ENCODE peak calls at places on chromosomes 6 and 20, in five cellular contexts. One of them, this sample, is unnamed.

GRCh38 chr20:63657260-63657936 is 714 bp upstream of the RTEL1 start:
- DNase-seq in foreskin fibroblast: no peak
- DNase-seq in NCI-H345: no peak
- DNase-seq in amniotic epithelial cell: no peak
- DNase-seq in stimulated activated naive CD4-positive, alpha-beta T cell treated with Interleukin-2 at 50 U/mL for 16 hours: no peak
- DNase-seq in this sample: peak

GRCh38 chr6:110524305-110524704 is 47.9 kb upstream of the SLC22A16 start:
- DNase-seq in foreskin fibroblast: no peak
- DNase-seq in NCI-H345: peak
- DNase-seq in amniotic epithelial cell: no peak
- DNase-seq in stimulated activated naive CD4-positive, alpha-beta T cell treated with Interleukin-2 at 50 U/mL for 16 hours: no peak
- DNase-seq in this sample: peak

GRCh38 chr6:160376445-160376844 is 28.3 kb downstream of the SLC22A3 start:
- DNase-seq in foreskin fibroblast: no peak
- DNase-seq in NCI-H345: no peak
- DNase-seq in amniotic epithelial cell: no peak
- DNase-seq in stimulated activated naive CD4-positive, alpha-beta T cell treated with Interleukin-2 at 50 U/mL for 16 hours: no peak
- DNase-seq in this sample: no peak

GRCh38 chr6:22362361-22362760 is 65.5 kb upstream of the PRL start:
- DNase-seq in foreskin fibroblast: no peak
- DNase-seq in NCI-H345: peak
- DNase-seq in amniotic epithelial cell: no peak
- DNase-seq in stimulated activated naive CD4-positive, alpha-beta T cell treated with Interleukin-2 at 50 U/mL for 16 hours: no peak
- DNase-seq in this sample: peak

GRCh38 chr6:51213806-51214205 is 395.1 kb downstream of the TFAP2B start:
- DNase-seq in foreskin fibroblast: no peak
- DNase-seq in NCI-H345: no peak
- DNase-seq in amniotic epithelial cell: no peak
- DNase-seq in stimulated activated naive CD4-positive, alpha-beta T cell treated with Interleukin-2 at 50 U/mL for 16 hours: no peak
- DNase-seq in this sample: no peak

GRCh38 chr20:42544926-42545325 is 644.8 kb downstream of the PTPRT start:
- DNase-seq in foreskin fibroblast: no peak
- DNase-seq in NCI-H345: no peak
- DNase-seq in amniotic epithelial cell: no peak
- DNase-seq in stimulated activated naive CD4-positive, alpha-beta T cell treated with Interleukin-2 at 50 U/mL for 16 hours: no peak
- DNase-seq in this sample: no peak

GRCh38 chr6:90610291-90610670 is 23.4 kb upstream of the MAP3K7 start:
- DNase-seq in foreskin fibroblast: no peak
- DNase-seq in NCI-H345: no peak
- DNase-seq in amniotic epithelial cell: no peak
- DNase-seq in stimulated activated naive CD4-positive, alpha-beta T cell treated with Interleukin-2 at 50 U/mL for 16 hours: no peak
- DNase-seq in this sample: peak

GRCh38 chr20:22908437-22908836 is 126.7 kb upstream of the SSTR4 start:
- DNase-seq in foreskin fibroblast: no peak
- DNase-seq in NCI-H345: no peak
- DNase-seq in amniotic epithelial cell: no peak
- DNase-seq in stimulated activated naive CD4-positive, alpha-beta T cell treated with Interleukin-2 at 50 U/mL for 16 hours: no peak
- DNase-seq in this sample: no peak

GRCh38 chr6:79466222-79466834 is 70.9 kb downstream of the LCA5 start:
- DNase-seq in foreskin fibroblast: peak
- DNase-seq in NCI-H345: peak
- DNase-seq in amniotic epithelial cell: peak
- DNase-seq in stimulated activated naive CD4-positive, alpha-beta T cell treated with Interleukin-2 at 50 U/mL for 16 hours: no peak
- DNase-seq in this sample: peak

GRCh38 chr20:20024942-20025341 is 7.8 kb downstream of the NAA20 start:
- DNase-seq in foreskin fibroblast: no peak
- DNase-seq in NCI-H345: no peak
- DNase-seq in amniotic epithelial cell: peak
- DNase-seq in stimulated activated naive CD4-positive, alpha-beta T cell treated with Interleukin-2 at 50 U/mL for 16 hours: no peak
- DNase-seq in this sample: no peak

GRCh38 chr6:134145786-134146185 is 93.4 kb upstream of the SLC2A12 start:
- DNase-seq in foreskin fibroblast: no peak
- DNase-seq in NCI-H345: no peak
- DNase-seq in amniotic epithelial cell: peak
- DNase-seq in stimulated activated naive CD4-positive, alpha-beta T cell treated with Interleukin-2 at 50 U/mL for 16 hours: no peak
- DNase-seq in this sample: peak

GRCh38 chr6:23349521-23350147 is 776.4 kb upstream of the NRSN1 start:
- DNase-seq in foreskin fibroblast: peak
- DNase-seq in NCI-H345: peak
- DNase-seq in amniotic epithelial cell: peak
- DNase-seq in stimulated activated naive CD4-positive, alpha-beta T cell treated with Interleukin-2 at 50 U/mL for 16 hours: no peak
- DNase-seq in this sample: peak

GRCh38 chr6:11833626-11834592 is 55.3 kb upstream of the ADTRP start:
- DNase-seq in foreskin fibroblast: no peak
- DNase-seq in NCI-H345: no peak
- DNase-seq in amniotic epithelial cell: no peak
- DNase-seq in stimulated activated naive CD4-positive, alpha-beta T cell treated with Interleukin-2 at 50 U/mL for 16 hours: no peak
- DNase-seq in this sample: no peak

GRCh38 chr6:10962673-10963072 is 75.8 kb downstream of the SYCP2L start:
- DNase-seq in foreskin fibroblast: peak
- DNase-seq in NCI-H345: no peak
- DNase-seq in amniotic epithelial cell: peak
- DNase-seq in stimulated activated naive CD4-positive, alpha-beta T cell treated with Interleukin-2 at 50 U/mL for 16 hours: no peak
- DNase-seq in this sample: no peak

GRCh38 chr6:133730881-133731280 is 158.0 kb upstream of the TCF21 start:
- DNase-seq in foreskin fibroblast: peak
- DNase-seq in NCI-H345: no peak
- DNase-seq in amniotic epithelial cell: no peak
- DNase-seq in stimulated activated naive CD4-positive, alpha-beta T cell treated with Interleukin-2 at 50 U/mL for 16 hours: no peak
- DNase-seq in this sample: no peak

GRCh38 chr20:57211949-57212889 is 54.2 kb downstream of the BMP7 start:
- DNase-seq in foreskin fibroblast: no peak
- DNase-seq in NCI-H345: peak
- DNase-seq in amniotic epithelial cell: peak
- DNase-seq in stimulated activated naive CD4-positive, alpha-beta T cell treated with Interleukin-2 at 50 U/mL for 16 hours: no peak
- DNase-seq in this sample: peak

GRCh38 chr20:4973330-4974097 is 27.8 kb downstream of the SLC23A2 start:
- DNase-seq in foreskin fibroblast: peak
- DNase-seq in NCI-H345: no peak
- DNase-seq in amniotic epithelial cell: peak
- DNase-seq in stimulated activated naive CD4-positive, alpha-beta T cell treated with Interleukin-2 at 50 U/mL for 16 hours: peak
- DNase-seq in this sample: peak

GRCh38 chr20:32893263-32893877 is 34.6 kb downstream of the EFCAB8 start:
- DNase-seq in foreskin fibroblast: no peak
- DNase-seq in NCI-H345: no peak
- DNase-seq in amniotic epithelial cell: no peak
- DNase-seq in stimulated activated naive CD4-positive, alpha-beta T cell treated with Interleukin-2 at 50 U/mL for 16 hours: no peak
- DNase-seq in this sample: no peak

GRCh38 chr20:38173237-38174156 is 8.4 kb upstream of the TGM2 start:
- DNase-seq in foreskin fibroblast: peak
- DNase-seq in NCI-H345: no peak
- DNase-seq in amniotic epithelial cell: peak
- DNase-seq in stimulated activated naive CD4-positive, alpha-beta T cell treated with Interleukin-2 at 50 U/mL for 16 hours: no peak
- DNase-seq in this sample: peak